ENCODE peak calls at places on chromosomes 4 and X, in nine cellular contexts. X is stimulated activated CD4-positive, alpha-beta T cell treated with anti-CD3 and anti-CD28 coated beads, Interleukin-12 subunit alpha, Interleukin-12 subunit beta, amount 100 ng/mL, for 24 hours; G is HEK293T; U is hippocampal formation; A is mammary epithelial cell; J is endothelial cell; P is A549; N is AG08395; S is AG09319. B is an unnamed sample.

GRCh38 chr4:187562345-187562744 is 433.2 kb upstream of the ZFP42 start:
- DNase-seq in X (no peak), G (no peak), U (no peak), A (no peak), J (no peak), P (no peak), N (no peak), S (no peak), B (no peak)

GRCh38 chr4:121726642-121727268 is 30.0 kb upstream of the ANXA5 start:
- DNase-seq in X (no peak), G (peak; percentile 56), U (no peak), A (peak; percentile 62), J (peak; percentile 11), P (peak; percentile 61), N (peak; percentile 45), S (no peak), B (peak; percentile 74)

GRCh38 chrX:17564689-17565409 is 172.4 kb upstream of the SCML1 start:
- DNase-seq in X (no peak), G (no peak), U (no peak), A (peak; percentile 10), J (no peak), P (no peak), N (no peak), S (peak; percentile 23), B (peak; percentile 69)

GRCh38 chr4:3122081-3122563 is 47.6 kb downstream of the HTT start:
- DNase-seq in X (no peak), G (no peak), U (no peak), A (no peak), J (peak; percentile 20), P (no peak), N (peak; percentile 60), S (no peak), B (no peak)

GRCh38 chrX:106726485-106727437 is at the start of gene RNF128:
- DNase-seq in X (peak; percentile 4), G (peak; percentile 75), U (peak; percentile 3), A (peak; percentile 62), J (peak; percentile 46), P (peak; percentile 7), N (peak; percentile 42), S (no peak), B (peak; percentile 51)

GRCh38 chrX:132592880-132593279 is 104.0 kb upstream of the MBNL3 start:
- DNase-seq in X (no peak), G (peak; percentile 39), U (no peak), A (no peak), J (peak; percentile 24), P (peak; percentile 1), N (peak; percentile 26), S (no peak), B (no peak)

GRCh38 chr4:99201687-99202086 is 17.4 kb downstream of the ADH6 start:
- DNase-seq in X (no peak), G (no peak), U (no peak), A (no peak), J (no peak), P (no peak), N (peak; percentile 42), S (peak; percentile 39), B (peak; percentile 21)

GRCh38 chrX:33336783-33337182 is 125.4 kb upstream of the DMD start:
- DNase-seq in X (no peak), G (peak; percentile 21), U (no peak), A (peak; percentile 44), J (no peak), P (peak; percentile 6), N (no peak), S (no peak), B (peak; percentile 45)

GRCh38 chr4:113686950-113687718 is 74.4 kb downstream of the CAMK2D start:
- DNase-seq in X (no peak), G (no peak), U (no peak), A (no peak), J (no peak), P (no peak), N (no peak), S (no peak), B (no peak)

GRCh38 chr4:17117746-17118145 is 219.3 kb upstream of the LDB2 start:
- DNase-seq in X (no peak), G (no peak), U (no peak), A (no peak), J (no peak), P (no peak), N (no peak), S (no peak), B (no peak)

GRCh38 chr4:133402616-133403015 is 253.5 kb downstream of the PCDH10 start:
- DNase-seq in X (no peak), G (no peak), U (no peak), A (peak; percentile 41), J (no peak), P (no peak), N (no peak), S (no peak), B (peak; percentile 20)

GRCh38 chrX:12548746-12549145 is 242.5 kb upstream of the PRPS2 start:
- DNase-seq in X (no peak), G (peak; percentile 17), U (no peak), A (peak; percentile 41), J (peak; percentile 43), P (peak; percentile 19), N (peak; percentile 13), S (no peak), B (peak; percentile 77)

GRCh38 chr4:99219072-99219471 is at the start of gene ADH6:
- DNase-seq in X (no peak), G (no peak), U (no peak), A (no peak), J (no peak), P (no peak), N (no peak), S (no peak), B (no peak)

GRCh38 chrX:110944323-110944761 is 148.7 kb upstream of the CHRDL1 start:
- DNase-seq in X (no peak), G (no peak), U (no peak), A (no peak), J (peak; percentile 2), P (no peak), N (no peak), S (no peak), B (peak; percentile 3)

B was measured in MCF 10A.